ENCODE peak calls at places on chromosomes 11 and 22, in four cellular contexts. P is MM.1S, E is GM23338, D is neural progenitor cell. H is an unnamed sample.

GRCh38 chr11:45304111-45304991 is 18.2 kb upstream of the SYT13 start:
- DNase-seq in D (no peak), P (peak; percentile 61), E (no peak), H (no peak)

GRCh38 chr11:73295259-73295995 is 12.6 kb upstream of the ARHGEF17 start:
- DNase-seq in P (peak; percentile 75), D (peak; percentile 88), E (peak; percentile 93), H (peak; percentile 80)

GRCh38 chr11:6505577-6506240 is 8.6 kb downstream of the DNHD1 start:
- DNase-seq in P (peak; percentile 27), E (peak; percentile 76), D (peak; percentile 51), H (peak; percentile 65)

GRCh38 chr11:61270354-61271070 is 24.6 kb downstream of the VWCE start:
- DNase-seq in D (no peak), P (no peak), E (no peak), H (no peak)

GRCh38 chr11:78379039-78379670 is 38.5 kb downstream of the GAB2 start:
- DNase-seq in E (no peak), D (no peak), P (no peak), H (no peak)

GRCh38 chr11:27460158-27460565 is 12.4 kb downstream of the LGR4 start:
- DNase-seq in D (no peak), E (no peak), P (no peak), H (no peak)

GRCh38 chr11:66505276-66505816 is 5.1 kb upstream of the BBS1 start:
- DNase-seq in E (no peak), P (no peak), D (no peak), H (no peak)

GRCh38 chr11:132056689-132057088 is 686.3 kb downstream of the NTM start:
- DNase-seq in P (no peak), D (no peak), E (no peak), H (no peak)

GRCh38 chr11:72834905-72835304 is 20.7 kb downstream of the ATG16L2 start:
- DNase-seq in D (no peak), P (no peak), E (no peak), H (no peak)

GRCh38 chr11:87879118-87879517 is 296.1 kb downstream of the RAB38 start:
- DNase-seq in P (no peak), E (no peak), D (no peak), H (no peak)

GRCh38 chr11:59615637-59616395 is at the start of gene OSBP:
- DNase-seq in E (peak; percentile 99), P (peak; percentile 99), D (peak; percentile 98), H (peak; percentile 99)

GRCh38 chr11:92976681-92977080 is 7.2 kb downstream of the MTNR1B start:
- DNase-seq in P (no peak), E (no peak), D (no peak), H (no peak)

GRCh38 chr11:123942413-123942812 is 1.2 kb downstream of the OR6T1 start:
- DNase-seq in D (no peak), E (no peak), P (no peak), H (no peak)

GRCh38 chr11:123943738-123944137 is at the start of gene OR6T1:
- DNase-seq in D (no peak), E (no peak), P (no peak), H (no peak)

GRCh38 chr11:123945132-123945531 is 1.5 kb upstream of the OR6T1 start:
- DNase-seq in P (no peak), D (no peak), E (no peak), H (no peak)

DNA sequence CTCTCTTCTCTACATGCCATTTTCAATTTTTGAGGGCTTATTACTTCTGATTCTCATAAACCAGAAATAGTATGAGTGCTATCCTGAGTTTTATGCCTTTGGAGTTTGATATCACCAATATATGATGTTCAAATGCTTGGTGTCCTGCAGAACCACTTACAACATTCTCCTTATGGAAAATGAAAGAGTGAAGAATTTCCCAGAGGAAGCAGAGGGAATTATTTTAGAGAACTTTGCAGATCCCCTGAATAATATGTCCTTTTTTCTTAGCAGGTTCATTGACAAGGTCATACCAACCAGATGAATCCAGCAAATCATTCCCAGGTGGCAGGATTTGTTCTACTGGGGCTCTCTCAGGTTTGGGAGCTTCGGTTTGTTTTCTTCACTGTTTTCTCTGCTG is at the start of gene OR4D5:
- DNase-seq in D (no peak), P (no peak), E (no peak), H (no peak)
- TF ChIP-seq EZH2phosphoT487 in D (no peak), P (no peak), E (no peak), H (no peak)

DNA sequence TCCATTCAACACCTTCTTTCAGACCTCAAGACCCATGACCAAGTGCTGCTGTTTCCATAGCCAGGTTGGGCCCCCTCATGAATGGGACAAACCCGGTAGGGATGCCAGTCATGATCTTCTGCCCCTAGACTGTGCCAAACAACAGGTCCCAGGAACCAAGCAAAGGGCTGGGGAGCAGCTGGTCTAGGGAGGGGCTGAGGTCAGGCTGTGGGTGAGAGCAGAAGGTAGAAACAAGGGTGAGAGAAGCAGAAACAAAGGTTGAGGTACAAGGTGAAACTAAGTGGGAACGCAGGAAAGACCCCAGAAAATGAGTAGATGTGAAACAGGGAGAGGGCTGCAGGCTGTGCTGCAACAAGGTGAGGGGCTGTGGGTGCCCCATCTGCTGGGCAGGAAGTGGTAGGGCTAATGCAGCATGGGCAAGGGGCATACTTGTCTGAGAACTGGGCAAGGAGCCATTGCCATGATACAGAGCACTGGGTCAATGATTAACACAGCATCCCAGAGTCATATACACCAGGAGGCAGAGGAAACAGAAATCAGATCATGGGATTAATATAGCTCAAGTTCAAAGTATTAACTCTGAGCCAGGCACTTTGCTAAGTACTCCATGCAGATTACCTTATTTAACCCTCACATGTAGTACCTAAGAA is 45.9 kb downstream of the SLC1A2 start:
- DNase-seq in E (no peak), P (no peak), D (no peak), H (no peak)
- TF ChIP-seq CTCF in E (no peak), P (no peak), D (no peak), H (no peak)

GRCh38 chr22:31348766-31349165 is 2.6 kb upstream of the PATZ1 start:
- DNase-seq in P (no peak), E (no peak), D (no peak), H (no peak)

GRCh38 chr22:31346733-31347250 is 646 bp upstream of the PATZ1 start:
- DNase-seq in P (no peak), D (peak; percentile 81), E (peak; percentile 82), H (no peak)

GRCh38 chr22:31347251-31348008 is 1.3 kb upstream of the PATZ1 start:
- DNase-seq in E (peak; percentile 87), P (peak; percentile 77), D (peak; percentile 80), H (peak; percentile 77)

GRCh38 chr22:31349960-31350359 is 3.8 kb upstream of the PATZ1 start:
- DNase-seq in D (no peak), E (no peak), P (no peak), H (no peak)

DNA sequence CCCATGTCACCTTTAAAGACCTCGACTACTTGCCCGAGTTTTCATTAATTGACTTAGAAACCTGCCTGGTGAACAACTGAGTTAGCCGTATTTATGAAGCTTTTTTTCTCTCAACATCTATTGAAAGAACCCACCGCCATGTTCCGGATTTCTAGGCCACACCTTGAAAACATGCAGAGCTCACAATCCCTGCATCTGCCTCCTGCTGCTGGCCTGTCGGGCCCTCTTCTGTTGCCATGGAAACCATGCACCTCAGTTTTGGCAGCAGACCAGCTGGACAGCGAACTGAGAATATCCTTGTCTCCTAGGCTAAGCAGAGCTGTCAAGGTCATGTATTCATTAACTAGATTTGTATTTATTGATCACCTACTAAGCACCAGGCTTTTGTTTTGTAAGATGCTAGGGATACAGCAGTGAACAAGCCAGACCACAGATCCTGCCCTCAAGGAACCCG is 4.3 kb upstream of the PATZ1 start:
- DNase-seq in D (peak; percentile 37), P (peak; percentile 56), E (peak; percentile 69), H (no peak)
- TF ChIP-seq EZH2phosphoT487 in D (no peak), P (no peak), E (no peak), H (no peak)

DNA sequence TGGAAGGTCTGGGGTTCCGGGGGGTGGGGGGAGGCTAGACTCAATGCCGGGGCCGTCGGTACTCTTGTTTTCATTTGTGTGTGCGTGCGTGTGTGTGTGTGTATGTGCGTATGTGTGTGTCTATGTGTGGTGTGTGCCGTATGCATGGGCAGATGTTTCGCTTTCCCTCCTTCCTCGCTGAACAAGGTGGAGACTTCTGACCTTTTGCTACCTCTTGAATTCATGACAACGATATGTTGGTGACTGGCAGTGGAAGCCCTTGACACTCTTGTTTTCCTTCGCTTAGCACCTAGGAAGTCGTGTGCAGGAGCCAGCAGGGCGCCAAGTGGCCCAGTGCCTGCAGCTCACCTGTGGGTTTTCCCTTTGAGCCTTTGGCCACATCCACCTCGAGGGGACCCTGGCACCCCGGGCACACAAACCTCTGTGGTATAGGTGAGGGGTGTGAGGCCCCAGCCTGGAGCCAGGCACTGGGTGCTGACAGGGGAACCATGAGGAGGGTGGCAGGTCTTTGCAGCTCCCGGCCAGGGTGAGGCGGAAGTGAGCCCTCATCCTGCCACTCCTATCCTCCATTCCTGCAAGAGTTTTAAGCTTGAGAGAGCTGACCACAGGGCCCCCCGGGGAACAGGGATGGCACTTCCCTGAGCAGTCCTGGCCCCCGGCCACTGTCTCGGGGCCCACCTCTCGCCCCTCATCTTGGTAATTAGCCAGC is 19.3 kb upstream of the TMEM191C start:
- DNase-seq in D (peak; percentile 4), E (peak; percentile 64), P (no peak), H (no peak)
- TF ChIP-seq CTCF in D (peak; percentile 38), E (peak; percentile 62), P (peak; percentile 14), H (peak; percentile 69)

GRCh38 chr11:44088871-44089270 is 6.6 kb upstream of the EXT2 start:
- DNase-seq in E (no peak), P (no peak), D (no peak), H (no peak)

GRCh38 chr11:44095506-44096359 is at the start of gene EXT2:
- DNase-seq in P (peak; percentile 91), E (peak; percentile 91), D (peak; percentile 93), H (peak; percentile 87)

GRCh38 chr11:44094260-44094868 is 1.1 kb upstream of the EXT2 start:
- DNase-seq in D (peak; percentile 92), P (peak; percentile 84), E (peak; percentile 96), H (peak; percentile 88)

GRCh38 chr11:44088377-44088776 is 7.1 kb upstream of the EXT2 start:
- DNase-seq in D (no peak), P (no peak), E (no peak), H (no peak)

DNA sequence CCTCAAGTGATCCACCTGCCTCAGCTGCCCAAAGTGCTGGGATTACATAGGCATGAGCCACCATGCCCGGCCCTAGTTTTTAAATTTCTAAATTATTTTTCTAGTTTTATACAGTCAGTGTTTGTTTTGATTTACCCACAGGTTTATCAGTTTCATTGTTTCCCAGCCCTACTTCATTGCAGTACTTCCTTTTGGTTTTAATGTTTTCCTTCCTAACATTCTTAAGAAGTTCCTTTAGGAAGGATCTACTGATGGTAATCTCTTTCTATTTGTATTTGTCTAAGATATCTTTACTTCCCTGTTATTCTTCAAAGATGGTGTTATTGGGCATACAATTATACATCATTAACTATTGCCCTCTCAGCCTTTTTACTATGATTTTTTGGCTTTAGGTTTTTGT is 4.9 kb upstream of the EXT2 start:
- DNase-seq in P (no peak), D (no peak), E (no peak), H (no peak)
- TF ChIP-seq EZH2phosphoT487 in P (no peak), D (no peak), E (no peak), H (no peak)

GRCh38 chr11:68506908-68507307 is 46.4 kb downstream of the PPP6R3 start:
- DNase-seq in P (no peak), D (no peak), E (no peak), H (no peak)
- TF ChIP-seq CTCF in P (no peak), D (no peak), E (no peak), H (peak; percentile 37)

DNA sequence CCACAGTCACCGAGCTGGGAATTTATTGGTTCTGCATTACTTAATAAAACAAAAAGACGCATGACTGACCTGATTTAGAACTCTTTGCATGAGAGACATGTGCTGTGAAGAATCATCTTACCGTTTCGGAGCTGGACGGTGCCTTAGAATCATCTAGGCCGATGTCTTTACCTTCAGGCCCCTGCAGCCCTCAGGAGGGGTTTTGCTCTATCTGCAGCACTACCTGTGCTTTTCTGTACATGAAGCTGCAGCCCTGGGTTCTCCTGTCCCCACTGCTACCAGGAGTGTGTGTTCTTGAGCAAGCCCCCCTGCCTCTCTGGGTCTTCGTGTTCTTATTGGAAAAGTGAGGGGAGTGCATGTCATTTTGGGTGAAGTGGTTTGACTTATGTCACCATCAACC is 94.0 kb upstream of the OR4B1 start:
- DNase-seq in P (no peak), D (no peak), E (no peak), H (no peak)
- TF ChIP-seq EZH2phosphoT487 in P (no peak), D (no peak), E (no peak), H (no peak)